ENCODE peak calls at places on chromosomes 13 and 19, in nine cellular contexts. One of them, this sample, is unnamed.
A peak's percentile ranks its signal among the peaks of the same experiment; 100 is the strongest.

GRCh38 chr19:37362733-37363132 is 8.2 kb upstream of the ZNF527 start:
- DNase-seq in SK-N-SH: peak; percentile 14
- DNase-seq in A549: no peak
- DNase-seq in stomach: no peak
- DNase-seq in upper lobe of left lung: no peak
- DNase-seq in suprapubic skin: no peak
- DNase-seq in transverse colon: no peak
- DNase-seq in ovary: no peak
- DNase-seq in HepG2: peak; percentile 42
- DNase-seq in this sample: no peak

GRCh38 chr13:92355213-92355612 is 871.4 kb upstream of the GPC6 start:
- DNase-seq in suprapubic skin: no peak
- DNase-seq in A549: no peak
- DNase-seq in upper lobe of left lung: no peak
- DNase-seq in HepG2: peak; percentile 10
- DNase-seq in stomach: no peak
- DNase-seq in SK-N-SH: peak; percentile 20
- DNase-seq in ovary: peak; percentile 14
- DNase-seq in transverse colon: peak; percentile 25
- DNase-seq in this sample: no peak

GRCh38 chr19:17950310-17951150 is 16.4 kb upstream of the KCNN1 start:
- DNase-seq in A549: no peak
- DNase-seq in stomach: no peak
- DNase-seq in HepG2: no peak
- DNase-seq in upper lobe of left lung: peak; percentile 81
- DNase-seq in suprapubic skin: no peak
- DNase-seq in ovary: no peak
- DNase-seq in SK-N-SH: no peak
- DNase-seq in transverse colon: no peak
- DNase-seq in this sample: no peak

GRCh38 chr19:18672606-18673337 is 10.7 kb upstream of the CRTC1 start:
- DNase-seq in HepG2: no peak
- DNase-seq in ovary: no peak
- DNase-seq in SK-N-SH: no peak
- DNase-seq in transverse colon: no peak
- DNase-seq in suprapubic skin: no peak
- DNase-seq in upper lobe of left lung: no peak
- DNase-seq in A549: no peak
- DNase-seq in stomach: peak; percentile 73
- DNase-seq in this sample: no peak

GRCh38 chr13:20337894-20338551 is 105.9 kb upstream of the GJB6 start:
- DNase-seq in A549: no peak
- DNase-seq in transverse colon: no peak
- DNase-seq in stomach: no peak
- DNase-seq in ovary: no peak
- DNase-seq in HepG2: no peak
- DNase-seq in upper lobe of left lung: no peak
- DNase-seq in SK-N-SH: no peak
- DNase-seq in suprapubic skin: no peak
- DNase-seq in this sample: no peak

GRCh38 chr19:30227071-30227621 is 145.0 kb upstream of the ZNF536 start:
- DNase-seq in SK-N-SH: no peak
- DNase-seq in stomach: no peak
- DNase-seq in upper lobe of left lung: no peak
- DNase-seq in suprapubic skin: no peak
- DNase-seq in transverse colon: no peak
- DNase-seq in HepG2: no peak
- DNase-seq in A549: peak; percentile 48
- DNase-seq in ovary: no peak
- DNase-seq in this sample: no peak

GRCh38 chr13:23865898-23866297 is 23.3 kb downstream of the MIPEP start:
- DNase-seq in SK-N-SH: no peak
- DNase-seq in A549: no peak
- DNase-seq in suprapubic skin: no peak
- DNase-seq in ovary: no peak
- DNase-seq in HepG2: no peak
- DNase-seq in upper lobe of left lung: no peak
- DNase-seq in transverse colon: no peak
- DNase-seq in stomach: no peak
- DNase-seq in this sample: no peak

GRCh38 chr19:10420444-10421239 is at the start of gene PDE4A:
- DNase-seq in HepG2: no peak
- DNase-seq in upper lobe of left lung: peak; percentile 90
- DNase-seq in SK-N-SH: peak; percentile 73
- DNase-seq in suprapubic skin: no peak
- DNase-seq in stomach: no peak
- DNase-seq in ovary: no peak
- DNase-seq in A549: peak; percentile 32
- DNase-seq in transverse colon: no peak
- DNase-seq in this sample: no peak

GRCh38 chr13:42075517-42075916 is 27.1 kb downstream of the DGKH start:
- DNase-seq in HepG2: no peak
- DNase-seq in transverse colon: no peak
- DNase-seq in A549: no peak
- DNase-seq in SK-N-SH: no peak
- DNase-seq in upper lobe of left lung: no peak
- DNase-seq in suprapubic skin: no peak
- DNase-seq in ovary: no peak
- DNase-seq in stomach: no peak
- DNase-seq in this sample: no peak

GRCh38 chr19:19410553-19411550 is 5.4 kb downstream of the GATAD2A start:
- DNase-seq in transverse colon: no peak
- DNase-seq in SK-N-SH: no peak
- DNase-seq in HepG2: no peak
- DNase-seq in ovary: no peak
- DNase-seq in upper lobe of left lung: no peak
- DNase-seq in stomach: no peak
- DNase-seq in suprapubic skin: no peak
- DNase-seq in A549: no peak
- DNase-seq in this sample: no peak

GRCh38 chr13:90414691-90415596 is 932.5 kb upstream of the MIR17HG start:
- DNase-seq in HepG2: no peak
- DNase-seq in upper lobe of left lung: no peak
- DNase-seq in suprapubic skin: no peak
- DNase-seq in ovary: no peak
- DNase-seq in A549: peak; percentile 18
- DNase-seq in stomach: no peak
- DNase-seq in SK-N-SH: no peak
- DNase-seq in transverse colon: no peak
- DNase-seq in this sample: no peak

GRCh38 chr19:42595550-42596172 is 937 bp upstream of the CEACAM8 start:
- DNase-seq in stomach: no peak
- DNase-seq in ovary: no peak
- DNase-seq in HepG2: no peak
- DNase-seq in transverse colon: no peak
- DNase-seq in SK-N-SH: no peak
- DNase-seq in A549: no peak
- DNase-seq in suprapubic skin: no peak
- DNase-seq in upper lobe of left lung: peak; percentile 57
- DNase-seq in this sample: no peak

GRCh38 chr13:110519046-110519445 is 42.5 kb downstream of the RAB20 start:
- DNase-seq in stomach: no peak
- DNase-seq in transverse colon: no peak
- DNase-seq in ovary: no peak
- DNase-seq in upper lobe of left lung: peak; percentile 59
- DNase-seq in HepG2: no peak
- DNase-seq in suprapubic skin: no peak
- DNase-seq in A549: no peak
- DNase-seq in SK-N-SH: no peak
- DNase-seq in this sample: no peak

GRCh38 chr13:31067416-31068118 is 94.1 kb downstream of the HSPH1 start:
- DNase-seq in upper lobe of left lung: no peak
- DNase-seq in transverse colon: no peak
- DNase-seq in HepG2: no peak
- DNase-seq in A549: peak; percentile 15
- DNase-seq in SK-N-SH: no peak
- DNase-seq in stomach: no peak
- DNase-seq in suprapubic skin: no peak
- DNase-seq in ovary: no peak
- DNase-seq in this sample: no peak

GRCh38 chr19:13993554-13994308 is 12.4 kb downstream of the RFX1 start:
- DNase-seq in SK-N-SH: peak; percentile 89
- DNase-seq in A549: no peak
- DNase-seq in upper lobe of left lung: peak; percentile 52
- DNase-seq in ovary: no peak
- DNase-seq in HepG2: no peak
- DNase-seq in suprapubic skin: no peak
- DNase-seq in transverse colon: no peak
- DNase-seq in stomach: no peak
- DNase-seq in this sample: no peak
- H3K27ac ChIP-seq in SK-N-SH: peak overlapping the region; percentile 30
- H3K27ac ChIP-seq in A549: no peak overlapping the region
- H3K27ac ChIP-seq in upper lobe of left lung: no peak overlapping the region
- H3K27ac ChIP-seq in ovary: no peak overlapping the region
- H3K27ac ChIP-seq in HepG2: no peak overlapping the region
- H3K27ac ChIP-seq in suprapubic skin: no peak overlapping the region
- H3K27ac ChIP-seq in transverse colon: no peak overlapping the region
- H3K27ac ChIP-seq in stomach: no peak overlapping the region
- H3K27ac ChIP-seq in this sample: no peak overlapping the region

GRCh38 chr13:84812789-84813188 is 930.5 kb upstream of the SLITRK1 start:
- DNase-seq in transverse colon: no peak
- DNase-seq in HepG2: no peak
- DNase-seq in stomach: no peak
- DNase-seq in A549: no peak
- DNase-seq in upper lobe of left lung: no peak
- DNase-seq in suprapubic skin: no peak
- DNase-seq in SK-N-SH: no peak
- DNase-seq in ovary: no peak
- DNase-seq in this sample: no peak

GRCh38 chr13:84816567-84817133 is 934.4 kb upstream of the SLITRK1 start:
- DNase-seq in upper lobe of left lung: no peak
- DNase-seq in SK-N-SH: no peak
- DNase-seq in suprapubic skin: no peak
- DNase-seq in transverse colon: no peak
- DNase-seq in HepG2: no peak
- DNase-seq in stomach: no peak
- DNase-seq in A549: no peak
- DNase-seq in ovary: no peak
- DNase-seq in this sample: no peak

GRCh38 chr13:84812078-84812477 is 929.8 kb upstream of the SLITRK1 start:
- DNase-seq in HepG2: no peak
- DNase-seq in stomach: no peak
- DNase-seq in SK-N-SH: no peak
- DNase-seq in A549: no peak
- DNase-seq in suprapubic skin: no peak
- DNase-seq in upper lobe of left lung: no peak
- DNase-seq in transverse colon: no peak
- DNase-seq in ovary: no peak
- DNase-seq in this sample: no peak

GRCh38 chr13:84810781-84811180 is 928.5 kb upstream of the SLITRK1 start:
- DNase-seq in HepG2: no peak
- DNase-seq in suprapubic skin: no peak
- DNase-seq in ovary: no peak
- DNase-seq in transverse colon: no peak
- DNase-seq in stomach: no peak
- DNase-seq in A549: no peak
- DNase-seq in SK-N-SH: no peak
- DNase-seq in upper lobe of left lung: no peak
- DNase-seq in this sample: no peak
- TF ChIP-seq EP300 in HepG2: no peak
- TF ChIP-seq EP300 in suprapubic skin: no peak
- TF ChIP-seq EP300 in ovary: no peak
- TF ChIP-seq EP300 in transverse colon: no peak
- TF ChIP-seq EP300 in stomach: no peak
- TF ChIP-seq EP300 in A549: no peak
- TF ChIP-seq EP300 in SK-N-SH: no peak
- TF ChIP-seq EP300 in upper lobe of left lung: no peak
- TF ChIP-seq EP300 in this sample: no peak

GRCh38 chr19:54162241-54162805 is 2.8 kb upstream of the LENG1 start:
- DNase-seq in suprapubic skin: peak; percentile 95
- DNase-seq in SK-N-SH: peak; percentile 79
- DNase-seq in ovary: peak; percentile 87
- DNase-seq in transverse colon: peak; percentile 95
- DNase-seq in stomach: peak; percentile 95
- DNase-seq in upper lobe of left lung: peak; percentile 95
- DNase-seq in HepG2: no peak
- DNase-seq in A549: peak; percentile 78
- DNase-seq in this sample: peak; percentile 97
- H3K4me3 ChIP-seq in suprapubic skin: peak overlapping the region; percentile 39
- H3K4me3 ChIP-seq in SK-N-SH: peak overlapping the region; percentile 43
- H3K4me3 ChIP-seq in ovary: peak overlapping the region; percentile 33
- H3K4me3 ChIP-seq in transverse colon: peak overlapping the region; percentile 15
- H3K4me3 ChIP-seq in stomach: peak overlapping the region; percentile 50
- H3K4me3 ChIP-seq in upper lobe of left lung: peak overlapping the region; percentile 57
- H3K4me3 ChIP-seq in HepG2: no peak overlapping the region
- H3K4me3 ChIP-seq in A549: peak overlapping the region; percentile 49
- H3K4me3 ChIP-seq in this sample: peak overlapping the region; percentile 66

GRCh38 chr13:45833242-45833641 is 18.3 kb downstream of the SIAH3 start:
- DNase-seq in SK-N-SH: no peak
- DNase-seq in transverse colon: no peak
- DNase-seq in A549: no peak
- DNase-seq in stomach: no peak
- DNase-seq in upper lobe of left lung: no peak
- DNase-seq in HepG2: no peak
- DNase-seq in ovary: no peak
- DNase-seq in suprapubic skin: no peak
- DNase-seq in this sample: no peak

GRCh38 chr13:45833663-45834062 is 17.9 kb downstream of the SIAH3 start:
- DNase-seq in HepG2: no peak
- DNase-seq in ovary: no peak
- DNase-seq in upper lobe of left lung: no peak
- DNase-seq in suprapubic skin: no peak
- DNase-seq in stomach: no peak
- DNase-seq in SK-N-SH: no peak
- DNase-seq in transverse colon: no peak
- DNase-seq in A549: no peak
- DNase-seq in this sample: no peak

GRCh38 chr13:45831851-45832250 is 19.7 kb downstream of the SIAH3 start:
- DNase-seq in HepG2: no peak
- DNase-seq in SK-N-SH: no peak
- DNase-seq in ovary: no peak
- DNase-seq in suprapubic skin: no peak
- DNase-seq in A549: no peak
- DNase-seq in stomach: no peak
- DNase-seq in upper lobe of left lung: peak; percentile 10
- DNase-seq in transverse colon: no peak
- DNase-seq in this sample: no peak

GRCh38 chr13:45838171-45838745 is 13.3 kb downstream of the SIAH3 start:
- DNase-seq in SK-N-SH: peak; percentile 45
- DNase-seq in stomach: no peak
- DNase-seq in ovary: no peak
- DNase-seq in transverse colon: no peak
- DNase-seq in upper lobe of left lung: peak; percentile 53
- DNase-seq in A549: no peak
- DNase-seq in HepG2: no peak
- DNase-seq in suprapubic skin: no peak
- DNase-seq in this sample: no peak

DNA sequence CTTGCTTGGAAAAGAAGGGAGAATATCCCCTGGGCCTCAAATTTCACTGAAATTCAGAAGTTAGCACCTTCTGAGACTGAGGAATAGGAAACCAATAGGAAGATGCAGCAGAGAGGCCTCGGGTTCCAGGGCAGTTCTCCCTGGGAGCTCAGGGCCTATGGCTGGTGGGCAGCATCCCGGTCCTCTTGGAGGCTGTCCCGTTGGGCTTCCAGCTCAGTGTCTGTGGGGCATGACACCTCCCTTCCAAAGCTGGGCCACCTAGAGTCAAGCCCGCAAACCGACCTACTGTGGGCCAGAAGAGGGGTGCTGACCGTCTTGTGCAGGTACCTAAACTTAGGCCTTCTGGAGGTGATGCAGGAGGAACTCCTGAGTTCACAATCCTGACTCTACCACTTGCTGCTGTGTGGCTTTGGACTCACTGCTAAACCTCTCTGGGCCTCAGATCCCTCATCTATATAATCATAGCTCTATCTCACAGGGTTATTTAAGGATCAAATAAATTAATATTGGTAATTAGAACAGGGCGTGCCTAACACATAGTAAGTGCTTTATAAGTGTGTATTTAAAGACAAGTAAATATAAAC is 17.1 kb downstream of the SIAH3 start:
- DNase-seq in HepG2: no peak
- DNase-seq in A549: no peak
- DNase-seq in transverse colon: no peak
- DNase-seq in SK-N-SH: no peak
- DNase-seq in stomach: no peak
- DNase-seq in upper lobe of left lung: peak; percentile 31
- DNase-seq in suprapubic skin: no peak
- DNase-seq in ovary: no peak
- DNase-seq in this sample: no peak
- H3K27ac ChIP-seq in HepG2: no peak overlapping the region
- H3K27ac ChIP-seq in A549: no peak overlapping the region
- H3K27ac ChIP-seq in transverse colon: no peak overlapping the region
- H3K27ac ChIP-seq in SK-N-SH: no peak overlapping the region
- H3K27ac ChIP-seq in stomach: no peak overlapping the region
- H3K27ac ChIP-seq in upper lobe of left lung: no peak overlapping the region
- H3K27ac ChIP-seq in suprapubic skin: peak overlapping the region; percentile 40
- H3K27ac ChIP-seq in ovary: no peak overlapping the region
- H3K27ac ChIP-seq in this sample: peak overlapping the region; percentile 48